ENCODE peak calls at places on chromosomes 2 and 18, in seven cellular contexts. X is neural progenitor cell; L is aorta; Y is hepatocyte; M is CD8-positive, alpha-beta T cell; Q is uterus; I is heart left ventricle. W is an unnamed sample. For H3K36me3 and H3K4me1, the result is how much of the 10 kb centered on the place peaks cover.

GRCh38 chr2:70496819-70497218 is 56.8 kb downstream of the TGFA start:
- DNase-seq in Y (no peak), L (no peak), I (no peak), Q (no peak), M (no peak), X (no peak), W (no peak)

GRCh38 chr2:128439231-128440086 is 120.8 kb upstream of the HS6ST1 start:
- DNase-seq in Q (peak), I (no peak), X (no peak), M (no peak), Y (no peak), L (peak), W (peak)

GRCh38 chr2:114076961-114077360 is 187.1 kb downstream of the ACTR3 start:
- DNase-seq in Q (no peak), L (no peak), I (no peak), M (no peak), Y (peak), X (no peak), W (no peak)

GRCh38 chr2:34836361-34836760 is 1237.3 kb upstream of the FAM98A start:
- DNase-seq in M (no peak), Y (no peak), X (no peak), Q (no peak), I (no peak), L (no peak), W (no peak)

GRCh38 chr2:233404227-233404626 is 49.9 kb downstream of the DGKD start:
- DNase-seq in L (no peak), X (peak), I (no peak), Q (no peak), M (peak), Y (no peak), W (no peak)

GRCh38 chr2:189514107-189514506 is 66.5 kb downstream of the SLC40A1 start:
- DNase-seq in Q (no peak), L (no peak), Y (no peak), I (no peak), X (no peak), M (no peak), W (no peak)

GRCh38 chr2:65599693-65600092 is 167.3 kb upstream of the SPRED2 start:
- DNase-seq in I (no peak), L (no peak), M (no peak), Q (no peak), X (no peak), Y (no peak), W (no peak)

GRCh38 chr2:217338306-217338916 is 478.5 kb upstream of the TNP1 start:
- DNase-seq in I (no peak), Q (peak), M (no peak), L (no peak), X (no peak), Y (no peak), W (no peak)

GRCh38 chr2:69567157-69567908 is 76.2 kb downstream of the AAK1 start:
- DNase-seq in Y (no peak), M (no peak), X (no peak), Q (no peak), L (no peak), I (no peak), W (no peak)

GRCh38 chr2:211823886-211824479 is 714.6 kb downstream of the ERBB4 start:
- DNase-seq in X (no peak), M (no peak), Q (no peak), I (no peak), L (no peak), Y (no peak), W (no peak)

GRCh38 chr2:100862081-100862480 is 42.1 kb downstream of the NPAS2 start:
- DNase-seq in X (no peak), M (no peak), Y (no peak), Q (no peak), I (no peak), L (no peak), W (no peak)

GRCh38 chr18:52992041-52992440 is 652.0 kb downstream of the DCC start:
- DNase-seq in Y (peak), I (no peak), L (no peak), M (no peak), Q (no peak), X (peak), W (no peak)

GRCh38 chr2:133506962-133507361 is 61.3 kb downstream of the NCKAP5 start:
- DNase-seq in X (no peak), M (no peak), I (no peak), Y (no peak), Q (no peak), L (no peak), W (no peak)

GRCh38 chr2:15825276-15826060 is 114.9 kb upstream of the MYCN start:
- DNase-seq in Y (no peak), L (no peak), M (no peak), X (peak), Q (no peak), I (no peak), W (no peak)

GRCh38 chr2:231191896-231192872 is 6.2 kb upstream of the ARMC9 start:
- DNase-seq in X (peak), Q (peak), M (no peak), I (peak), L (peak), Y (peak), W (peak)

GRCh38 chr2:43818761-43819160 is 19.9 kb downstream of the ABCG5 start:
- DNase-seq in I (no peak), Y (peak), L (no peak), X (no peak), Q (no peak), M (no peak), W (no peak)

GRCh38 chr18:12403601-12404506 is 3.9 kb upstream of the PRELID3A start:
- DNase-seq in M (no peak), Y (peak), I (no peak), X (no peak), Q (no peak), L (peak), W (no peak)

GRCh38 chr2:128245816-128246215 is 72.9 kb downstream of the HS6ST1 start:
- DNase-seq in I (no peak), L (no peak), M (no peak), Q (no peak), X (no peak), Y (no peak), W (no peak)

GRCh38 chr2:231820786-231821303 is 34.6 kb downstream of the COPS7B start:
- DNase-seq in I (no peak), Q (no peak), Y (no peak), M (no peak), X (no peak), L (no peak), W (no peak)

GRCh38 chr2:61795408-61795807 is 58.5 kb downstream of the FAM161A start:
- DNase-seq in I (no peak), Y (no peak), Q (no peak), M (no peak), X (no peak), L (no peak), W (no peak)

GRCh38 chr2:100742884-100743283 is 77.1 kb upstream of the NPAS2 start:
- DNase-seq in L (no peak), I (no peak), M (no peak), Q (no peak), X (no peak), Y (peak), W (no peak)

GRCh38 chr2:25955036-25955435 is 27.3 kb downstream of the KIF3C start:
- DNase-seq in X (no peak), L (no peak), Y (no peak), M (no peak), I (no peak), Q (no peak), W (no peak)
- H3K36me3 ChIP-seq in X (under half), L (under half), Y (under half), M (under half), I (under half), Q (under half), W (under half)

GRCh38 chr2:10054976-10055375 is 11.6 kb downstream of the KLF11 start:
- DNase-seq in Y (no peak), X (no peak), L (peak), M (no peak), Q (no peak), I (no peak), W (no peak)
- H3K4me1 ChIP-seq in Y (under half), X (under half), L (under half), M (under half), Q (under half), I (under half), W (under half)

GRCh38 chr18:77906103-77906502 is 656.5 kb downstream of the GALR1 start:
- DNase-seq in M (no peak), Q (no peak), I (no peak), Y (no peak), L (no peak), X (no peak), W (no peak)

GRCh38 chr18:77897606-77898005 is 648.0 kb downstream of the GALR1 start:
- DNase-seq in M (no peak), Q (no peak), I (no peak), Y (no peak), L (no peak), X (no peak), W (no peak)

GRCh38 chr18:77905011-77905410 is 655.4 kb downstream of the GALR1 start:
- DNase-seq in Y (no peak), X (no peak), L (no peak), I (no peak), M (no peak), Q (no peak), W (no peak)

GRCh38 chr18:77905449-77906055 is 655.9 kb downstream of the GALR1 start:
- DNase-seq in X (no peak), L (no peak), M (no peak), Q (no peak), I (no peak), Y (no peak), W (no peak)

GRCh38 chr18:77899972-77900754 is 650.5 kb downstream of the GALR1 start:
- DNase-seq in I (no peak), L (no peak), M (peak), Q (no peak), Y (peak), X (peak), W (no peak)
- H3K4me3 ChIP-seq in I (peak), L (no peak), M (peak), Q (no peak), Y (peak), X (peak), W (no peak)

GRCh38 chr2:120299561-120299960 is 46.4 kb upstream of the INHBB start:
- DNase-seq in M (no peak), X (no peak), Y (no peak), L (no peak), Q (no peak), I (no peak), W (no peak)

GRCh38 chr2:120298173-120298835 is 45.7 kb downstream of the RALB start:
- DNase-seq in M (no peak), I (no peak), Y (no peak), L (no peak), X (no peak), Q (no peak), W (no peak)

GRCh38 chr2:120300385-120300784 is 45.6 kb upstream of the INHBB start:
- DNase-seq in X (no peak), Q (no peak), I (no peak), L (no peak), Y (no peak), M (no peak), W (no peak)

GRCh38 chr2:120301289-120301688 is 44.6 kb upstream of the INHBB start:
- DNase-seq in Q (no peak), Y (no peak), X (no peak), M (no peak), I (no peak), L (no peak), W (no peak)

GRCh38 chr2:120299024-120299423 is 46.4 kb downstream of the RALB start:
- DNase-seq in Q (no peak), X (peak), Y (no peak), I (no peak), M (no peak), L (no peak), W (no peak)
- H3K36me3 ChIP-seq in Q (under half), X (under half), Y (under half), I (under half), M (under half), L (under half), W (under half)

DNA sequence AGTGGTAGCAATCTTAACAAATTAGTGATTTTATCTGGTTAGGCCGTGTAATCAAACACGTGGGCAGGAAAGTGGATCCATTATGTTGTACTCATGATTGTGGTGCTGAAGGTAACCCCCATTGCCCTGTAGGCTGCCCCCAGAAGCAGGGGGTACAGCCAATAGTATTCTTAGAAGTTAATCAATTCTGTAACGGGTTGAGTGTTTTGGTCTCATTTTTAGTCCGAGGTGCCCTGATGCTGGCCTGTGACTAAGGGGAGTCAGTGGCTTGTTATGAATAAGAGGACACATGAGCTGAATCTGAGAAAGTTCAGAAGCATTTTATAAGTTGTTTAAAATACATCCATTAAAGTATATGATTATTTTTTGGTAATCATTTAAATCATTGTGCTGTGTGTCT is 8.6 kb downstream of the EPAS1 start:
- DNase-seq in I (no peak), Q (no peak), Y (no peak), M (no peak), X (no peak), L (no peak), W (no peak)
- H3K4me1 ChIP-seq in I (half or more), Q (under half), Y (half or more), M (under half), X (under half), L (under half), W (half or more)

GRCh38 chr2:42185200-42185921 is 16.2 kb downstream of the EML4 start:
- DNase-seq in M (no peak), L (no peak), I (no peak), X (no peak), Y (no peak), Q (no peak), W (no peak)

GRCh38 chr2:42184346-42184745 is 15.2 kb downstream of the EML4 start:
- DNase-seq in X (no peak), M (no peak), Y (no peak), L (no peak), Q (no peak), I (no peak), W (no peak)

GRCh38 chr2:42187886-42188285 is 18.7 kb downstream of the EML4 start:
- DNase-seq in M (no peak), X (no peak), Y (no peak), L (no peak), Q (no peak), I (no peak), W (no peak)

GRCh38 chr2:42186945-42187632 is 17.9 kb downstream of the EML4 start:
- DNase-seq in Q (no peak), Y (no peak), I (no peak), X (no peak), M (no peak), L (no peak), W (no peak)

DNA sequence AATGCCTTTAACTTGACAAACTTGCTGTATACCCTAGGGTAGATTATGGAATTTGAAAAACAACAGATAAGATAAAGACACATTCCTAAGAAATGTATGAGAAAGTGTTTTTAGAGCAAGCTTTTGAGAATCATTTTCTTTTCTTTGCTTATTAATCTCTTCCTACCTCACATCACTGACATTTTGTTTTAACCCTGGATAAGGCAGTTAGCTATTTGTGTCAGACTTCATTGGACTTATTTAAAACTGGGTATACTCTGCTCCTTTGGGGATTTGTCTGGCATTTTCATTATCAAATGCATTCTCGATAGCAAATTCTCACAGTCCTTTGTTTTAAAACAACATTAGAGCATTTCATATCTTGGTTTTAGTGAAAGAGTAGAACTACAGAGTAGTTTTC is 17.2 kb downstream of the EML4 start:
- DNase-seq in L (no peak), X (no peak), M (no peak), I (no peak), Q (no peak), Y (no peak), W (no peak)
- H3K4me3 ChIP-seq in L (no peak), X (no peak), M (no peak), I (no peak), Q (no peak), Y (no peak), W (no peak)

GRCh38 chr2:60252581-60253170 is 300.8 kb downstream of the BCL11A start:
- DNase-seq in L (no peak), X (no peak), I (no peak), Y (no peak), Q (no peak), M (no peak), W (no peak)

GRCh38 chr2:60251247-60251646 is 302.2 kb downstream of the BCL11A start:
- DNase-seq in I (no peak), X (no peak), M (no peak), L (no peak), Q (no peak), Y (no peak), W (no peak)

GRCh38 chr2:60249879-60250278 is 303.6 kb downstream of the BCL11A start:
- DNase-seq in M (no peak), Y (no peak), I (no peak), Q (no peak), X (no peak), L (no peak), W (no peak)

DNA sequence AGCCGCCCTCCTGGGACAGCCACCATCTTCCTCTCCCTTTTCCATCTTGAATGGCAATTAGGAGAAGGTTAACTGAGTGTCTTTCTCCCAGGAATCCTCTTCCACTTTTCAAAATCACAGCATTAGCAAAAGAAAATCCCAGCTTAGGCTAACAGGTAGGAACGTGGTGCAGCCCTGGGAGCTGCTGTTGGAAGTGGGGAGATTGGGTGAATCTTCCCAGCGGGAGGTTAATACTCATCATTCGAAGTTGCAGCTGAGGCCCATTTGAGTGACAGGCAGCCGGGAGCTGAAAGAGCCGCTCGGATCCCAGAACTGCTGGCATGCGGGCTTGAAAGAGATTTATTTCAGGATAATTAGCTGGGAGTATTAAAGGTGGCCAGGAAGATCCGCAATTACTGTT is 306.0 kb downstream of the BCL11A start:
- DNase-seq in Y (no peak), Q (no peak), M (no peak), I (no peak), L (no peak), X (peak), W (no peak)
- H3K36me3 ChIP-seq in Y (under half), Q (under half), M (under half), I (under half), L (under half), X (under half), W (under half)

GRCh38 chr2:53438056-53438455 is 329.5 kb upstream of the CHAC2 start:
- DNase-seq in Q (no peak), X (no peak), L (no peak), I (no peak), Y (no peak), M (no peak), W (no peak)
- H3K4me1 ChIP-seq in Q (under half), X (under half), L (under half), I (under half), Y (under half), M (under half), W (under half)

GRCh38 chr2:20418519-20418918 is 28.4 kb upstream of the RHOB start:
- DNase-seq in M (no peak), Q (no peak), Y (no peak), L (no peak), X (no peak), I (no peak), W (no peak)
- H3K4me3 ChIP-seq in M (no peak), Q (no peak), Y (no peak), L (no peak), X (no peak), I (no peak), W (no peak)

GRCh38 chr18:78676622-78677482 is 302.8 kb upstream of the SALL3 start:
- DNase-seq in Q (no peak), X (no peak), M (no peak), Y (no peak), L (no peak), I (no peak), W (no peak)

GRCh38 chr18:78673516-78674321 is 305.9 kb upstream of the SALL3 start:
- DNase-seq in Q (no peak), L (no peak), Y (no peak), I (no peak), X (no peak), M (no peak), W (no peak)

GRCh38 chr18:78672862-78673446 is 306.7 kb upstream of the SALL3 start:
- DNase-seq in Y (no peak), I (no peak), M (no peak), Q (no peak), X (no peak), L (no peak), W (no peak)

GRCh38 chr18:78677483-78678317 is 301.9 kb upstream of the SALL3 start:
- DNase-seq in X (no peak), M (no peak), Y (no peak), L (no peak), Q (no peak), I (no peak), W (no peak)

DNA sequence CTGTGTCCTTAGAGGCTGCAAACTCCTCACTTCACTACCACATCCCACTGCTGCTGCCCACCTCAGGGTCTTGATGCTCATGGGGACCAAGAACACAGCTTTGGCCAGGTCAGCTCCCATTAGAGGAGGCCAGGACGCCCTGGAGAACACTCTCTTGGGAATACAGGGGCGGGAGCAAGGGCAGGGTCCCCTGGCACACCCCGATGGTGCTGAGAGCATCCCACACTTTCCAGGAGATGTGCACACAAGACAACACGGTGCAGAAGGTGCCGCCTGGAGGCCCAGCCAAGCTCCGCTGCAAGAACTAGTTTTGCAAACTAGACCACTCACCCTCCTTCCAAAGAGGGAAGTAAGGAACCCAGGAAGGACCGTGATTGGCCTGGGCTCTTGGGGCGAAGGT is 304.4 kb upstream of the SALL3 start:
- DNase-seq in X (no peak), Y (no peak), M (no peak), L (no peak), I (no peak), Q (no peak), W (no peak)
- H3K36me3 ChIP-seq in X (under half), Y (under half), M (under half), L (under half), I (under half), Q (under half), W (under half)